ENCODE peak calls at places on chromosome 12, in seven cellular contexts. U is fibroblast of lung, A is A549, C is progenitor cell of endocrine pancreas, L is tibial artery, D is psoas muscle, V is epithelial cell of esophagus. N is an unnamed sample.

GRCh38 chr12:21773799-21774198 is 707 bp downstream of the KCNJ8 start:
- DNase-seq in U (peak), A (no peak), C (no peak), L (no peak), D (no peak), V (no peak), N (no peak)

GRCh38 chr12:120584343-120585149 is 3.3 kb upstream of the POP5 start:
- DNase-seq in U (no peak), A (peak), C (peak), L (peak), D (peak), V (peak), N (no peak)

GRCh38 chr12:24661657-24662096 is 287.2 kb downstream of the BCAT1 start:
- DNase-seq in U (peak), A (no peak), C (no peak), L (peak), D (peak), V (peak), N (peak)

GRCh38 chr12:18165422-18165871 is 75.5 kb upstream of the RERGL start:
- DNase-seq in U (peak), A (no peak), C (no peak), L (no peak), D (no peak), V (peak), N (no peak)

GRCh38 chr12:26205946-26206345 is 10.6 kb downstream of the SSPN start:
- DNase-seq in U (no peak), A (no peak), C (no peak), L (no peak), D (no peak), V (no peak), N (no peak)

GRCh38 chr12:103908877-103909276 is 21.3 kb upstream of the HSP90B1 start:
- DNase-seq in U (no peak), A (no peak), C (no peak), L (no peak), D (no peak), V (no peak), N (no peak)

GRCh38 chr12:39626033-39626814 is 6.6 kb upstream of the ABCD2 start:
- DNase-seq in U (no peak), A (no peak), C (no peak), L (no peak), D (no peak), V (no peak), N (no peak)

GRCh38 chr12:83378186-83378727 is 691.6 kb downstream of the TMTC2 start:
- DNase-seq in U (no peak), A (no peak), C (no peak), L (no peak), D (no peak), V (no peak), N (no peak)

GRCh38 chr12:120656008-120656407 is 15.6 kb downstream of the CABP1 start:
- DNase-seq in U (no peak), A (no peak), C (no peak), L (no peak), D (no peak), V (no peak), N (no peak)

GRCh38 chr12:42446761-42447160 is 120.8 kb downstream of the PPHLN1 start:
- DNase-seq in U (no peak), A (no peak), C (no peak), L (no peak), D (no peak), V (no peak), N (no peak)

GRCh38 chr12:109836916-109837315 is 3.7 kb upstream of the TRPV4 start:
- DNase-seq in U (no peak), A (peak), C (no peak), L (no peak), D (no peak), V (peak), N (no peak)

GRCh38 chr12:2640709-2641108 is 154.1 kb upstream of the FKBP4 start:
- DNase-seq in U (peak), A (peak), C (no peak), L (peak), D (no peak), V (peak), N (no peak)

GRCh38 chr12:121568971-121569808 is 11.6 kb downstream of the KDM2B start:
- DNase-seq in U (peak), A (no peak), C (no peak), L (no peak), D (no peak), V (no peak), N (no peak)

GRCh38 chr12:70842136-70842535 is 78.4 kb downstream of the PTPRR start:
- DNase-seq in U (no peak), A (no peak), C (no peak), L (no peak), D (no peak), V (peak), N (no peak)

GRCh38 chr12:88764781-88765470 is 184.7 kb upstream of the KITLG start:
- DNase-seq in U (peak), A (no peak), C (no peak), L (no peak), D (no peak), V (no peak), N (no peak)

GRCh38 chr12:126998747-126999285 is 1268.2 kb upstream of the TMEM132C start:
- DNase-seq in U (no peak), A (no peak), C (no peak), L (no peak), D (no peak), V (peak), N (no peak)

GRCh38 chr12:53974084-53975018 is at the start of gene HOTAIR:
- DNase-seq in U (no peak), A (peak), C (no peak), L (peak), D (peak), V (no peak), N (no peak)

GRCh38 chr12:34404377-34405285 is 382.3 kb downstream of the ALG10 start:
- DNase-seq in U (no peak), A (no peak), C (peak), L (peak), D (peak), V (no peak), N (peak)

GRCh38 chr12:78641837-78642423 is 222.6 kb upstream of the SYT1 start:
- DNase-seq in U (peak), A (peak), C (no peak), L (no peak), D (no peak), V (peak), N (no peak)

GRCh38 chr12:7076493-7076892 is 15.8 kb downstream of the C1R start:
- DNase-seq in U (no peak), A (no peak), C (no peak), L (no peak), D (no peak), V (no peak), N (no peak)

GRCh38 chr12:28110329-28110728 is 79.9 kb upstream of the CCDC91 start:
- DNase-seq in U (no peak), A (no peak), C (no peak), L (no peak), D (no peak), V (peak), N (no peak)

GRCh38 chr12:44875954-44876553 is at the start of gene NELL2:
- DNase-seq in U (peak), A (peak), C (peak), L (peak), D (peak), V (peak), N (no peak)

GRCh38 chr12:57173089-57173488 is 25.7 kb upstream of the LRP1-AS start:
- DNase-seq in U (no peak), A (peak), C (no peak), L (no peak), D (no peak), V (no peak), N (no peak)

GRCh38 chr12:27424631-27425230 is 21.8 kb upstream of the SMCO2 start:
- DNase-seq in U (peak), A (peak), C (no peak), L (no peak), D (no peak), V (peak), N (no peak)

DNA sequence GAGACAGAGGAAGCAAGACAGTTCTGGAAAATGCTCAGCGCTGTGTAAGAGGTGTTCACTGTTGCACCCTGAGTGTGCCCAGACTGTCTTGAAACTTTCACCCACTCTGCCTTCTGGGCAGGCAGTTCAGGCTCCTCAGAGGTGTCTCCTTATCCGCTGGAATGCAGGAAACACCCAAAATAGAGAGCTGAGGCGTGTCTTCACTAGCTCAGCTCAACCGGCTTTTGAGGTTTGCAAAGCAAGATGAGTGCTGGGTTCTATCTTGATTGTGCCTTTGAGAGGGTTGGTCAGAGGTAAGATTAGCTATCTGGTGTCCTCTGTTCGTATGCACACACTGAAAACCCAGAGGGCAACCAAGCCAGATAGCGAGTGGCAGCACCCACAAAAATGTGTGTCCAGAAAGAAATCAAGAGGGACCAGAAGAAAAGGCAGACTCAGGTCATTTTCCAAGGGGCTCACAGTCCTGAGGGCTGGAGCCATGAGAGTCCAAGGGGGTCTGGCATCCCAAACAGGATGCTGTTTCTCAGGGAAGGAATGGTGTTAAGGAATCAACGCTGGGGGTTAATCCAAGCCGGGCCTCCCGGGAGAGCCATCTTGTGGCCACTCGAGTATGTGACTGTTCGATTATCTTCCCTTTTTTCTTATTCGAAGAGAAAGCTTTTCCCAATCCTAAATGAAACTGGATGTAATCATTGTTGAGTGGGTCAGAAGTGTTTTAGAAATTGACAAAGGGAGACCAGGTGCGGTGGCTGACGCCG is 47.1 kb downstream of the TBX3 start:
- DNase-seq in U (peak), A (peak), C (no peak), L (no peak), D (no peak), V (peak), N (no peak)
- TF ChIP-seq CTCF in U (peak), A (peak), C (peak), L (no peak), D (no peak), V (peak), N (peak)

DNA sequence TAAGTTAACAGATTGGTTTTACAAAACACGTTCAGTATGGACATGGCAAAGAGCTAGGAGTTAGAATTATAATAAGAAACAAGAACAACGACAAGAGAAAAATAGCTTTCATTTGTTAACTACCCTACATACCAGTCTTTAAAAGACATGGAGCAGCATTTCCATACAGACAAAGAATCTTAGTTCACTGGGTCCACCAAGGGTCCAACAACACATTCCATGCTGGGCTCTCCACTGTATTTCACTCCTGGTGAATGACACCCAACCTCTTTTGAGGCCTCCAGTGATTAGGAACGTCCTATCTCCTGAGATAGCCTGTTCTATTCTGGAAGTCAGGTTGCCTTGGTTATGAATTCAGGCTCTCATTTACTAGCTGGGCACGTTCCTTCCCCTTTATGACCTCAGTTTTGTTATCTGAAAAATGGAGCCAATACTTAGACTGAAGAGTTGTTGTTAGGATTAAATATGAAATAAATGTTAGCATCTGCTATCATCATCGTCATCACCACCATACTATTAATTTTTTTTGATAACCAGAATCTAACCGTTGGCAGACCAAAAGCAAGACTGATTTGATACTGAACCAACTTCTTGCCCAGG is 37.7 kb downstream of the C12orf75 start:
- DNase-seq in U (no peak), A (no peak), C (no peak), L (no peak), D (no peak), V (no peak), N (no peak)
- TF ChIP-seq CTCF in U (no peak), A (no peak), C (no peak), L (no peak), D (no peak), V (no peak), N (no peak)

DNA sequence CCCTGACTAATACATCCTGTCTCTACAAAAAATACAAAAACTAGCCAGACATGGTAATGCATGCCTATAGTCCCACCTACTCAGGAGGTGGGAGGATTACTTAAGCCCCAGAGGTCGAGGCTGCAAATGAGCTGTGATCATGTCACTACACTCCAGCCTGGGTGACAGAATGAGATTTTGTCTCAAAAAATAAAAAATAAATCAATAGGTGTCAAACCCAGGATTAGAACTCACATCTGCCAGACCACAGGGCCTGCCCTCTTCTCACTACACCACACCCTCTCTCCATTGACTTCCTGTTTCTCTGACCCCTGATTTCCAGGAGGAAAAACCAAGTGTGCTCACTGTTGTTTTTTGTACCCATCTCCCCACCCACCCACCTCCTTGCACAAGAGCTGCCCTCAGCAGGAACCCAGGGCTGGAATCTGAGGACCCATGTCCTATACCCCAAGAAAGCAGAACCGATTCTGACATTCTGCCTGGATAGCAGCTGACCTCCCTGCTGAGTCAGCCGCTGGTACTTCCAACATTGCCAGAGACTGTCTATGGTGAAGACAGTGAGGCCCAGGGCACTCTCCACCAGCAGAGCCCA is 6.2 kb downstream of the CMKLR1 start:
- DNase-seq in U (no peak), A (no peak), C (no peak), L (peak), D (peak), V (no peak), N (no peak)
- TF ChIP-seq CTCF in U (no peak), A (no peak), C (no peak), L (no peak), D (no peak), V (no peak), N (no peak)

DNA sequence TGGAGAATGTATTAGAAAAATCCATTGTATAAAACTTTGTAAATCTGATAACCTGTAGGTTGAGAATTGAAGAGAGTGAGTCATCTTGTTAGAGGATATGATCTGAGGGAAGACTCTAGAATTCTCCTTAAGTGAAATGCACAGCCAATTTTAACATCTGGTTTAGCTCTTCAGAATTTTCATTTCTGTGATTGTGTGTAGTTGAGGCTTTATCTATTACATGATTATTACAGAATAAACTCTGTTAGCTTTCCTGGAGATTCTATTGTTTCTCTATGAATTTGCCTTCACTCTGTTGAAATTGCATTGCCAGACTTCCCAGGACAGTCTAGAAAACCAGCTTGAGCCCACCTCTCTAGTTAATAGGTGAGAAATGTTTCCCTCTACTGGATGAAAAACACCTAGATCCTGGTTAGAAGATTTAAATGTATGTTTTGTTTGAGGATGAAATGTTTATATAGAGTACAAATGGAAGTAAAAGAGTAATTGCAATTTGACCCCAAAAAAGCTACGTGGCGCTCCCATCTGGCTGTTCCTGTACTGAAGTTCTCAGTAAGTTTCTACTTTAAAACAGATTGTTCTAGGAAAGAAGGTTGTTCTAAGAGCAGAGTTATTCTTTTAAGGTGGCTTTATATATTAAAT is 2.9 kb downstream of the NUDT4 start:
- DNase-seq in U (peak), A (peak), C (no peak), L (no peak), D (no peak), V (peak), N (no peak)
- TF ChIP-seq CTCF in U (peak), A (peak), C (peak), L (no peak), D (peak), V (peak), N (peak)

GRCh38 chr12:124099661-124100060 is 126.6 kb downstream of the ZNF664 start:
- DNase-seq in U (no peak), A (no peak), C (no peak), L (no peak), D (no peak), V (no peak), N (no peak)
- TF ChIP-seq CTCF in U (no peak), A (no peak), C (no peak), L (no peak), D (no peak), V (no peak), N (no peak)

N was measured in chondrocyte.